ENCODE peak calls at places on chromosomes 12 and 14, in four cellular contexts. K is HepG2, V is GM12878, A is K562. S is an unnamed sample.

GRCh38 chr12:111596985-111597730 is 2.0 kb downstream of the ATXN2 start:
- DNase-seq in V (no peak), A (no peak), K (peak), S (peak)

GRCh38 chr14:23091294-23092225 is 3.4 kb downstream of the ACIN1 start:
- DNase-seq in A (no peak), V (no peak), K (no peak), S (no peak)

GRCh38 chr12:105738036-105738435 is 400.7 kb downstream of the NUAK1 start:
- DNase-seq in K (no peak), A (no peak), V (no peak), S (no peak)

GRCh38 chr14:59997496-59997895 is 77.6 kb downstream of the LRRC9 start:
- DNase-seq in K (no peak), A (no peak), V (no peak), S (no peak)

GRCh38 chr12:113997365-113997764 is 31.2 kb upstream of the RBM19 start:
- DNase-seq in A (no peak), V (peak), K (no peak), S (no peak)

GRCh38 chr12:122356192-122356635 is 66.3 kb downstream of the CLIP1 start:
- DNase-seq in V (peak), A (peak), K (peak), S (peak)

GRCh38 chr12:14892726-14893442 is 7.2 kb upstream of the MGP start:
- DNase-seq in A (no peak), V (no peak), K (peak), S (no peak)

GRCh38 chr14:65637780-65638179 is 225.2 kb downstream of the FUT8 start:
- DNase-seq in K (no peak), A (no peak), V (peak), S (no peak)

GRCh38 chr14:93155667-93156066 is 29.0 kb downstream of the MOAP1 start:
- DNase-seq in K (no peak), V (no peak), A (no peak), S (no peak)

GRCh38 chr12:91769736-91770135 is 375.9 kb downstream of the BTG1 start:
- DNase-seq in A (no peak), V (no peak), K (no peak), S (peak)

GRCh38 chr12:51949342-51950030 is 2.0 kb upstream of the ACVR1B start:
- DNase-seq in K (no peak), V (no peak), A (no peak), S (no peak)

GRCh38 chr14:71555654-71556559 is 376.3 kb upstream of the RGS6 start:
- DNase-seq in A (no peak), K (peak), V (peak), S (no peak)

GRCh38 chr12:53820907-53821306 is 69.1 kb upstream of the CISTR start:
- DNase-seq in V (no peak), K (no peak), A (no peak), S (no peak)

GRCh38 chr14:23326491-23327332 is 5.5 kb downstream of the PABPN1 start:
- DNase-seq in A (no peak), K (no peak), V (no peak), S (no peak)

GRCh38 chr12:28497889-28498411 is 307.7 kb downstream of the CCDC91 start:
- DNase-seq in A (no peak), V (peak), K (no peak), S (peak)

GRCh38 chr12:14828896-14829295 is 14.4 kb downstream of the ART4 start:
- DNase-seq in V (peak), K (no peak), A (no peak), S (peak)

GRCh38 chr14:89284368-89285058 is 132.5 kb downstream of the FOXN3 start:
- DNase-seq in K (no peak), V (no peak), A (no peak), S (no peak)

GRCh38 chr14:92397140-92397815 is 74.3 kb downstream of the SLC24A4 start:
- DNase-seq in V (no peak), A (no peak), K (no peak), S (peak)

GRCh38 chr12:25792031-25792430 is 166.5 kb upstream of the RASSF8 start:
- DNase-seq in A (no peak), V (no peak), K (no peak), S (no peak)

GRCh38 chr12:25960176-25960575 is 1.7 kb downstream of the RASSF8 start:
- DNase-seq in A (no peak), V (no peak), K (no peak), S (peak)

GRCh38 chr14:90995785-90996184 is 64.7 kb downstream of the RPS6KA5 start:
- DNase-seq in A (no peak), K (no peak), V (no peak), S (no peak)

GRCh38 chr14:76352639-76353281 is 23.2 kb upstream of the ESRRB start:
- DNase-seq in K (peak), V (peak), A (peak), S (peak)

GRCh38 chr12:2403221-2403976 is 350.6 kb downstream of the CACNA1C start:
- DNase-seq in V (no peak), A (no peak), K (no peak), S (no peak)

GRCh38 chr14:30525833-30526232 is 33.1 kb upstream of the G2E3 start:
- DNase-seq in V (no peak), K (no peak), A (no peak), S (no peak)

GRCh38 chr12:111158992-111159391 is 209.9 kb downstream of the PHETA1 start:
- DNase-seq in K (no peak), V (no peak), A (no peak), S (no peak)

GRCh38 chr14:102589761-102590290 is 2.6 kb upstream of the RCOR1 start:
- DNase-seq in K (no peak), A (no peak), V (no peak), S (no peak)

GRCh38 chr12:57173089-57173488 is 25.7 kb upstream of the LRP1-AS start:
- DNase-seq in K (peak), A (peak), V (no peak), S (peak)

GRCh38 chr12:130557201-130557600 is 158.9 kb downstream of the RIMBP2 start:
- DNase-seq in V (no peak), K (no peak), A (no peak), S (no peak)

GRCh38 chr12:72346331-72346944 is 74.3 kb downstream of the TRHDE start:
- DNase-seq in V (peak), A (peak), K (peak), S (peak)

GRCh38 chr14:105065280-105066228 is at the start of gene GPR132:
- DNase-seq in K (no peak), V (peak), A (no peak), S (no peak)

GRCh38 chr12:57213763-57214397 is 2.7 kb upstream of the NXPH4 start:
- DNase-seq in V (no peak), A (no peak), K (no peak), S (peak)

GRCh38 chr14:25394356-25394755 is 344.4 kb upstream of the STXBP6 start:
- DNase-seq in A (no peak), V (no peak), K (no peak), S (no peak)

GRCh38 chr14:99481745-99482099 is 513 bp downstream of the CCNK start:
- DNase-seq in K (no peak), V (no peak), A (no peak), S (peak)

GRCh38 chr12:113515082-113515856 is 43.6 kb upstream of the LHX5 start:
- DNase-seq in K (no peak), A (no peak), V (no peak), S (no peak)

GRCh38 chr14:61953602-61954001 is 191.4 kb downstream of the SNAPC1 start:
- DNase-seq in A (no peak), V (no peak), K (no peak), S (no peak)

GRCh38 chr12:75890141-75890540 is 141.4 kb downstream of the PHLDA1 start:
- DNase-seq in A (no peak), V (no peak), K (no peak), S (no peak)

GRCh38 chr14:104512771-104513640 is 66.6 kb upstream of the C14orf180 start:
- DNase-seq in A (no peak), K (no peak), V (no peak), S (no peak)

GRCh38 chr12:120532701-120533238 is 1.4 kb upstream of the RNF10 start:
- DNase-seq in A (no peak), K (no peak), V (no peak), S (no peak)

DNA sequence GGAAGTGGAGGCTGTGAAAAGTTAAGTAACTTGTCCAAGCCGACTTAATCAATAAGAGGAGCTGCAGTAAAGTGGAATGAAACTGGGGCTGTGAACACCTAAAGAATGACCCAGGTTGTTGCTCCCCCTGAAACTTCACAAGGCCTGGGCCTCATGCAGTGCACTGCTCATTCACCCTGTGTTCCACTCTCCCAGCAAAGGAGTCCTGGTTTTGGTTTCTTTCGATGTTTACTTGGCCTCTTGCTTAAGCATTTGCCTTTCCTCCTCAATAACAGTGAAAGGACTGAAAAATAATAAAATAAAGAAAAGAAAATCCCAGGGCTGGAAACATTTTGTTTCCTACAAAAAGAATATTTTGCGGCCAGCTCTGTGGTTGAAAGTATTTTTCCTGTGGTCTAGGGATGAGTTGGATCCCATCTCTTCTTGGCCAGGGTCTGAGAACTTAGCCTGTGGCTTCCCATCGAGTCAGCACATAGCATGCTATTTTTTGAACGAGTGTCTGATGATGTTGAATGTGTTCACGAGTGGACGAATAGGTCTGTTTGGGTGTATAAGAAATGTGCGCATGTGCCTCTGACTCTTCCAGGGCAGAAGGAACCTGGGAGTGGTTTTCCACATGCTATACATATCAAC is 349.9 kb downstream of the ZFP36L1 start:
- DNase-seq in A (no peak), K (no peak), V (no peak), S (no peak)
- TF ChIP-seq JUNB in A (no peak), K (no peak), V (no peak), S (no peak)

GRCh38 chr12:15932975-15933374 is 21.8 kb downstream of the DERA start:
- DNase-seq in A (no peak), V (no peak), K (no peak), S (no peak)

GRCh38 chr12:15924956-15925355 is 13.8 kb downstream of the DERA start:
- DNase-seq in K (no peak), V (no peak), A (no peak), S (no peak)

GRCh38 chr12:15928870-15929571 is 17.9 kb downstream of the DERA start:
- DNase-seq in V (peak), K (no peak), A (no peak), S (no peak)

GRCh38 chr12:15931590-15932053 is 20.5 kb downstream of the DERA start:
- DNase-seq in V (peak), K (peak), A (no peak), S (peak)

DNA sequence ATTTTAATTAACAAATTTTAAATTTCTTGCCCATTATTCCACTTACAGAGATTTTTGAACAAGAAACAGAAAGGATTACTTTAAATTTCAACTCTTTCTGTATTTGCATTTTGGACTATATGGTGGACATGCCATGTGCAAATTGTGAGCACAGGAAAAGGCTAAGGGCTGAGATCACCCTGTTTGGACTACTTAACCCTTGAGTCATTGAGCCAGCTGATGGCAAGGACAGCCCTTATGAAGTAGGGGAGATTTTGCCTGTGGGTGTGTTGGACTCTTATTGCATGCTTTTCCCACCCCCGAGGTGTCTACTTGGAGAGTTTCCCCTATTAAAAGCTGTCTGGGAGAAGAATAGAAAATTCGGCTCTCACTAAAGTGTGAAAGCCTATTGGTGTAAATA is 17.2 kb downstream of the DERA start:
- DNase-seq in V (peak), A (no peak), K (peak), S (no peak)
- H3K27ac ChIP-seq in V (no peak), A (no peak), K (no peak), S (no peak)

DNA sequence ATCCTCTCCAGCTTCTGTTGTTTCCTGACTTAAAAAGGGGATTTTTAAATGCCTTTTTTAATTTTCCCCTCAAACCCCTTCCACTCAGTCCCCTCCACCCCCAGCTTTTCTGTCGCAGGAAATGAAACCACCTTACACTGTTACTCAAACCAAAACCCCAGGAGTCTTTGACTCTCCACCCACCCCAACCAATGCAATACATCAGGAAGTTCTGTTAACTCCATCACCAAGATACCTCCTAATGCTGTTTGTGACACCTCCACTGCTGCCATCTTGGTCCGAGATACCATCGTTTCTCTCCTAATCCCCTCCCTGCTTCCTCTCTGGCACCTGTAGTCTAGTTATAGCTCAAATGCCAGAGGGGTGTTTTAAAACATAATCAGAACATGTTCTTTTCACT is 25.4 kb upstream of the CPM start:
- DNase-seq in A (no peak), V (peak), K (no peak), S (no peak)
- TF ChIP-seq HDAC2 in A (no peak), V (no peak), K (no peak), S (no peak)

GRCh38 chr14:34355584-34356266 is 106.3 kb downstream of the SPTSSA start:
- DNase-seq in K (peak), A (no peak), V (no peak), S (no peak)
- TF ChIP-seq JUNB in K (no peak), A (no peak), V (no peak), S (no peak)

GRCh38 chr12:69501154-69501895 is 31.1 kb downstream of the FRS2 start:
- DNase-seq in V (no peak), K (no peak), A (no peak), S (no peak)

GRCh38 chr12:69502342-69503081 is 32.3 kb downstream of the FRS2 start:
- DNase-seq in A (no peak), V (no peak), K (no peak), S (no peak)

GRCh38 chr12:69495071-69495470 is 24.9 kb downstream of the FRS2 start:
- DNase-seq in K (no peak), V (no peak), A (no peak), S (no peak)

GRCh38 chr12:69497308-69498026 is 27.3 kb downstream of the FRS2 start:
- DNase-seq in A (no peak), K (no peak), V (peak), S (no peak)

GRCh38 chr12:69500631-69501030 is 30.4 kb downstream of the FRS2 start:
- DNase-seq in V (no peak), A (no peak), K (no peak), S (no peak)
- H3K27ac ChIP-seq in V (no peak), A (no peak), K (no peak), S (no peak)

GRCh38 chr12:7935773-7936581 is at the start of gene SLC2A3:
- DNase-seq in V (peak), A (peak), K (peak), S (peak)
- TF ChIP-seq HDAC2 in V (no peak), A (no peak), K (no peak), S (no peak)

S was measured in A549.